ENCODE peak calls at places on chromosomes 3 and 15, in nine cellular contexts. One of them, this sample, is unnamed.

GRCh38 chr3:45712434-45713110 is 23.4 kb downstream of the SACM1L start:
- DNase-seq in HTR-8/SVneo: no peak
- DNase-seq in CD8-positive, alpha-beta T cell: no peak
- DNase-seq in NCI-H1105: no peak
- DNase-seq in activated B cell treated with CpG ODN at 0.5 μM for 24 hours: no peak
- DNase-seq in GM12878: no peak
- DNase-seq in SK-N-MC: no peak
- DNase-seq in colonic mucosa: no peak
- DNase-seq in retinal pigment epithelial cell: no peak
- DNase-seq in this sample: no peak

GRCh38 chr3:69819283-69819682 is 80.0 kb downstream of the MITF start:
- DNase-seq in HTR-8/SVneo: no peak
- DNase-seq in CD8-positive, alpha-beta T cell: no peak
- DNase-seq in NCI-H1105: no peak
- DNase-seq in activated B cell treated with CpG ODN at 0.5 μM for 24 hours: no peak
- DNase-seq in GM12878: no peak
- DNase-seq in SK-N-MC: no peak
- DNase-seq in colonic mucosa: no peak
- DNase-seq in retinal pigment epithelial cell: no peak
- DNase-seq in this sample: no peak

GRCh38 chr3:194938845-194939531 is 253.3 kb downstream of the FAM43A start:
- DNase-seq in HTR-8/SVneo: no peak
- DNase-seq in CD8-positive, alpha-beta T cell: no peak
- DNase-seq in NCI-H1105: no peak
- DNase-seq in activated B cell treated with CpG ODN at 0.5 μM for 24 hours: no peak
- DNase-seq in GM12878: no peak
- DNase-seq in SK-N-MC: no peak
- DNase-seq in colonic mucosa: no peak
- DNase-seq in retinal pigment epithelial cell: no peak
- DNase-seq in this sample: no peak

GRCh38 chr15:68700395-68701123 is 120.1 kb downstream of the ANP32A start:
- DNase-seq in HTR-8/SVneo: no peak
- DNase-seq in CD8-positive, alpha-beta T cell: no peak
- DNase-seq in NCI-H1105: no peak
- DNase-seq in activated B cell treated with CpG ODN at 0.5 μM for 24 hours: no peak
- DNase-seq in GM12878: no peak
- DNase-seq in SK-N-MC: peak; percentile 8
- DNase-seq in colonic mucosa: peak; percentile 26
- DNase-seq in retinal pigment epithelial cell: no peak
- DNase-seq in this sample: no peak

GRCh38 chr3:184757010-184757651 is 45.3 kb upstream of the MAGEF1 start:
- DNase-seq in HTR-8/SVneo: peak; percentile 66
- DNase-seq in CD8-positive, alpha-beta T cell: no peak
- DNase-seq in NCI-H1105: no peak
- DNase-seq in activated B cell treated with CpG ODN at 0.5 μM for 24 hours: no peak
- DNase-seq in GM12878: no peak
- DNase-seq in SK-N-MC: no peak
- DNase-seq in colonic mucosa: peak; percentile 73
- DNase-seq in retinal pigment epithelial cell: no peak
- DNase-seq in this sample: no peak

GRCh38 chr15:70164910-70165791 is 67.4 kb upstream of the TLE3 start:
- DNase-seq in HTR-8/SVneo: no peak
- DNase-seq in CD8-positive, alpha-beta T cell: no peak
- DNase-seq in NCI-H1105: no peak
- DNase-seq in activated B cell treated with CpG ODN at 0.5 μM for 24 hours: no peak
- DNase-seq in GM12878: no peak
- DNase-seq in SK-N-MC: no peak
- DNase-seq in colonic mucosa: no peak
- DNase-seq in retinal pigment epithelial cell: no peak
- DNase-seq in this sample: no peak

GRCh38 chr3:52532838-52533622 is 627 bp downstream of the NT5DC2 start:
- DNase-seq in HTR-8/SVneo: peak; percentile 24
- DNase-seq in CD8-positive, alpha-beta T cell: peak; percentile 7
- DNase-seq in NCI-H1105: no peak
- DNase-seq in activated B cell treated with CpG ODN at 0.5 μM for 24 hours: peak; percentile 43
- DNase-seq in GM12878: no peak
- DNase-seq in SK-N-MC: no peak
- DNase-seq in colonic mucosa: peak; percentile 28
- DNase-seq in retinal pigment epithelial cell: no peak
- DNase-seq in this sample: no peak

GRCh38 chr15:40085225-40085624 is 23.5 kb downstream of the BMF start:
- DNase-seq in HTR-8/SVneo: no peak
- DNase-seq in CD8-positive, alpha-beta T cell: no peak
- DNase-seq in NCI-H1105: no peak
- DNase-seq in activated B cell treated with CpG ODN at 0.5 μM for 24 hours: no peak
- DNase-seq in GM12878: no peak
- DNase-seq in SK-N-MC: no peak
- DNase-seq in colonic mucosa: no peak
- DNase-seq in retinal pigment epithelial cell: no peak
- DNase-seq in this sample: no peak

GRCh38 chr15:95799286-95800187 is 531.0 kb upstream of the NR2F2 start:
- DNase-seq in HTR-8/SVneo: peak; percentile 39
- DNase-seq in CD8-positive, alpha-beta T cell: no peak
- DNase-seq in NCI-H1105: no peak
- DNase-seq in activated B cell treated with CpG ODN at 0.5 μM for 24 hours: no peak
- DNase-seq in GM12878: no peak
- DNase-seq in SK-N-MC: no peak
- DNase-seq in colonic mucosa: no peak
- DNase-seq in retinal pigment epithelial cell: peak; percentile 93
- DNase-seq in this sample: no peak

GRCh38 chr3:186162221-186162620 is 53.3 kb upstream of the ETV5 start:
- DNase-seq in HTR-8/SVneo: no peak
- DNase-seq in CD8-positive, alpha-beta T cell: no peak
- DNase-seq in NCI-H1105: no peak
- DNase-seq in activated B cell treated with CpG ODN at 0.5 μM for 24 hours: no peak
- DNase-seq in GM12878: no peak
- DNase-seq in SK-N-MC: no peak
- DNase-seq in colonic mucosa: no peak
- DNase-seq in retinal pigment epithelial cell: no peak
- DNase-seq in this sample: no peak

GRCh38 chr15:74631935-74632560 is 16.4 kb downstream of the CLK3 start:
- DNase-seq in HTR-8/SVneo: peak; percentile 76
- DNase-seq in CD8-positive, alpha-beta T cell: peak; percentile 46
- DNase-seq in NCI-H1105: no peak
- DNase-seq in activated B cell treated with CpG ODN at 0.5 μM for 24 hours: peak; percentile 59
- DNase-seq in GM12878: no peak
- DNase-seq in SK-N-MC: no peak
- DNase-seq in colonic mucosa: peak; percentile 69
- DNase-seq in retinal pigment epithelial cell: no peak
- DNase-seq in this sample: peak; percentile 49

GRCh38 chr15:101014921-101015841 is 96.0 kb downstream of the LRRK1 start:
- DNase-seq in HTR-8/SVneo: peak; percentile 80
- DNase-seq in CD8-positive, alpha-beta T cell: peak; percentile 54
- DNase-seq in NCI-H1105: peak; percentile 78
- DNase-seq in activated B cell treated with CpG ODN at 0.5 μM for 24 hours: peak; percentile 49
- DNase-seq in GM12878: peak; percentile 5
- DNase-seq in SK-N-MC: peak; percentile 24
- DNase-seq in colonic mucosa: peak; percentile 75
- DNase-seq in retinal pigment epithelial cell: no peak
- DNase-seq in this sample: peak; percentile 62

GRCh38 chr3:180744226-180744625 is 64.9 kb upstream of the CCDC39 start:
- DNase-seq in HTR-8/SVneo: no peak
- DNase-seq in CD8-positive, alpha-beta T cell: no peak
- DNase-seq in NCI-H1105: peak; percentile 99
- DNase-seq in activated B cell treated with CpG ODN at 0.5 μM for 24 hours: no peak
- DNase-seq in GM12878: no peak
- DNase-seq in SK-N-MC: no peak
- DNase-seq in colonic mucosa: no peak
- DNase-seq in retinal pigment epithelial cell: no peak
- DNase-seq in this sample: no peak

GRCh38 chr15:77033729-77034619 is 36.9 kb downstream of the TSPAN3 start:
- DNase-seq in HTR-8/SVneo: no peak
- DNase-seq in CD8-positive, alpha-beta T cell: no peak
- DNase-seq in NCI-H1105: no peak
- DNase-seq in activated B cell treated with CpG ODN at 0.5 μM for 24 hours: peak; percentile 14
- DNase-seq in GM12878: no peak
- DNase-seq in SK-N-MC: no peak
- DNase-seq in colonic mucosa: peak; percentile 14
- DNase-seq in retinal pigment epithelial cell: no peak
- DNase-seq in this sample: no peak

GRCh38 chr3:4343258-4343657 is 40.1 kb downstream of the SETMAR start:
- DNase-seq in HTR-8/SVneo: no peak
- DNase-seq in CD8-positive, alpha-beta T cell: no peak
- DNase-seq in NCI-H1105: no peak
- DNase-seq in activated B cell treated with CpG ODN at 0.5 μM for 24 hours: no peak
- DNase-seq in GM12878: no peak
- DNase-seq in SK-N-MC: no peak
- DNase-seq in colonic mucosa: no peak
- DNase-seq in retinal pigment epithelial cell: no peak
- DNase-seq in this sample: no peak

GRCh38 chr3:195868866-195869412 is 39.4 kb downstream of the TNK2 start:
- DNase-seq in HTR-8/SVneo: no peak
- DNase-seq in CD8-positive, alpha-beta T cell: no peak
- DNase-seq in NCI-H1105: no peak
- DNase-seq in activated B cell treated with CpG ODN at 0.5 μM for 24 hours: no peak
- DNase-seq in GM12878: no peak
- DNase-seq in SK-N-MC: no peak
- DNase-seq in colonic mucosa: no peak
- DNase-seq in retinal pigment epithelial cell: no peak
- DNase-seq in this sample: no peak

GRCh38 chr3:114362815-114363214 is 69.0 kb downstream of the TIGIT start:
- DNase-seq in HTR-8/SVneo: peak; percentile 5
- DNase-seq in CD8-positive, alpha-beta T cell: no peak
- DNase-seq in NCI-H1105: peak; percentile 21
- DNase-seq in activated B cell treated with CpG ODN at 0.5 μM for 24 hours: no peak
- DNase-seq in GM12878: no peak
- DNase-seq in SK-N-MC: no peak
- DNase-seq in colonic mucosa: no peak
- DNase-seq in retinal pigment epithelial cell: no peak
- DNase-seq in this sample: no peak

GRCh38 chr3:12679468-12679867 is 15.6 kb upstream of the RAF1 start:
- DNase-seq in HTR-8/SVneo: peak; percentile 90
- DNase-seq in CD8-positive, alpha-beta T cell: no peak
- DNase-seq in NCI-H1105: no peak
- DNase-seq in activated B cell treated with CpG ODN at 0.5 μM for 24 hours: no peak
- DNase-seq in GM12878: no peak
- DNase-seq in SK-N-MC: no peak
- DNase-seq in colonic mucosa: no peak
- DNase-seq in retinal pigment epithelial cell: no peak
- DNase-seq in this sample: no peak

GRCh38 chr15:100350434-100351226 is 8.9 kb upstream of the ADAMTS17 start:
- DNase-seq in HTR-8/SVneo: no peak
- DNase-seq in CD8-positive, alpha-beta T cell: no peak
- DNase-seq in NCI-H1105: no peak
- DNase-seq in activated B cell treated with CpG ODN at 0.5 μM for 24 hours: no peak
- DNase-seq in GM12878: no peak
- DNase-seq in SK-N-MC: no peak
- DNase-seq in colonic mucosa: peak; percentile 67
- DNase-seq in retinal pigment epithelial cell: no peak
- DNase-seq in this sample: no peak

GRCh38 chr3:53069422-53070068 is 23.7 kb upstream of the SFMBT1 start:
- DNase-seq in HTR-8/SVneo: no peak
- DNase-seq in CD8-positive, alpha-beta T cell: no peak
- DNase-seq in NCI-H1105: no peak
- DNase-seq in activated B cell treated with CpG ODN at 0.5 μM for 24 hours: no peak
- DNase-seq in GM12878: no peak
- DNase-seq in SK-N-MC: no peak
- DNase-seq in colonic mucosa: no peak
- DNase-seq in retinal pigment epithelial cell: no peak
- DNase-seq in this sample: no peak

GRCh38 chr15:94119923-94120775 is 111.2 kb upstream of the MCTP2 start:
- DNase-seq in HTR-8/SVneo: peak; percentile 46
- DNase-seq in CD8-positive, alpha-beta T cell: peak; percentile 8
- DNase-seq in NCI-H1105: peak; percentile 30
- DNase-seq in activated B cell treated with CpG ODN at 0.5 μM for 24 hours: no peak
- DNase-seq in GM12878: peak; percentile 49
- DNase-seq in SK-N-MC: peak; percentile 75
- DNase-seq in colonic mucosa: peak; percentile 65
- DNase-seq in retinal pigment epithelial cell: peak; percentile 60
- DNase-seq in this sample: no peak

GRCh38 chr15:42155546-42156265 is 730 bp downstream of the PLA2G4F start:
- DNase-seq in HTR-8/SVneo: no peak
- DNase-seq in CD8-positive, alpha-beta T cell: no peak
- DNase-seq in NCI-H1105: no peak
- DNase-seq in activated B cell treated with CpG ODN at 0.5 μM for 24 hours: no peak
- DNase-seq in GM12878: no peak
- DNase-seq in SK-N-MC: no peak
- DNase-seq in colonic mucosa: peak; percentile 83
- DNase-seq in retinal pigment epithelial cell: no peak
- DNase-seq in this sample: no peak

GRCh38 chr3:28575748-28576589 is 227.3 kb upstream of the AZI2 start:
- DNase-seq in HTR-8/SVneo: no peak
- DNase-seq in CD8-positive, alpha-beta T cell: no peak
- DNase-seq in NCI-H1105: peak; percentile 72
- DNase-seq in activated B cell treated with CpG ODN at 0.5 μM for 24 hours: no peak
- DNase-seq in GM12878: no peak
- DNase-seq in SK-N-MC: no peak
- DNase-seq in colonic mucosa: no peak
- DNase-seq in retinal pigment epithelial cell: no peak
- DNase-seq in this sample: no peak

This sample was measured in memory B cell.